ENCODE peak calls at places on chromosome 16, in seven cellular contexts. R is heart right ventricle, Q is cardiac muscle cell, L is tibial artery, M is fibroblast of lung, B is K562, V is mucosa of descending colon. K is an unnamed sample. For H3K4me1, the result is how much of the 10 kb centered on the place peaks cover.

GRCh38 chr16:78106659-78107058 is 7.2 kb downstream of the WWOX start:
- DNase-seq in B (no peak), R (no peak), M (no peak), L (no peak), Q (peak), V (no peak), K (no peak)

GRCh38 chr16:73046484-73047214 is 1.3 kb downstream of the ZFHX3 start:
- DNase-seq in L (peak), Q (no peak), B (no peak), V (no peak), M (no peak), R (no peak), K (no peak)

GRCh38 chr16:50372611-50373344 is 4.0 kb upstream of the BRD7 start:
- DNase-seq in M (peak), R (peak), B (no peak), L (peak), V (no peak), Q (peak), K (no peak)

GRCh38 chr16:48740964-48741363 is 131.0 kb upstream of the N4BP1 start:
- DNase-seq in M (no peak), L (no peak), Q (no peak), R (no peak), V (no peak), B (no peak), K (no peak)

GRCh38 chr16:27704252-27704651 is 154.3 kb downstream of the KATNIP start:
- DNase-seq in L (peak), R (no peak), V (no peak), Q (no peak), B (no peak), M (no peak), K (no peak)

GRCh38 chr16:55506083-55506482 is 2.8 kb upstream of the LPCAT2 start:
- DNase-seq in B (no peak), R (no peak), L (peak), M (no peak), V (no peak), Q (no peak), K (no peak)

GRCh38 chr16:3965781-3966582 is 85.5 kb upstream of the CREBBP start:
- DNase-seq in R (no peak), M (no peak), Q (no peak), L (no peak), B (no peak), V (no peak), K (no peak)

GRCh38 chr16:4212934-4213296 is 29.0 kb downstream of the SRL start:
- DNase-seq in M (peak), R (no peak), Q (no peak), B (no peak), V (no peak), L (no peak), K (no peak)

GRCh38 chr16:87924041-87924851 is 12.1 kb downstream of the CA5A start:
- DNase-seq in L (no peak), R (no peak), M (no peak), B (no peak), V (no peak), Q (no peak), K (no peak)

GRCh38 chr16:13835935-13836334 is 84.0 kb upstream of the ERCC4 start:
- DNase-seq in V (no peak), Q (no peak), R (no peak), B (no peak), L (no peak), M (no peak), K (no peak)

GRCh38 chr16:83473109-83473508 is 334.7 kb upstream of the HSBP1 start:
- DNase-seq in V (no peak), M (peak), Q (no peak), L (no peak), R (no peak), B (no peak), K (no peak)

GRCh38 chr16:58678716-58679115 is 5.9 kb downstream of the SLC38A7 start:
- DNase-seq in R (peak), L (no peak), M (peak), B (no peak), V (peak), Q (no peak), K (no peak)

GRCh38 chr16:26177438-26177837 is 485.7 kb downstream of the HS3ST4 start:
- DNase-seq in B (no peak), R (no peak), M (no peak), L (no peak), Q (no peak), V (no peak), K (no peak)

GRCh38 chr16:86632944-86633343 is 54.6 kb downstream of the FOXL1 start:
- DNase-seq in L (no peak), M (no peak), R (no peak), B (no peak), V (no peak), Q (no peak), K (no peak)

GRCh38 chr16:26015776-26016175 is 324.0 kb downstream of the HS3ST4 start:
- DNase-seq in M (no peak), Q (no peak), B (no peak), V (no peak), L (no peak), R (no peak), K (no peak)

GRCh38 chr16:27611340-27611739 is 61.4 kb downstream of the KATNIP start:
- DNase-seq in B (no peak), R (no peak), Q (no peak), L (no peak), V (no peak), M (no peak), K (no peak)

GRCh38 chr16:19885456-19886060 is 910 bp upstream of the GPRC5B start:
- DNase-seq in B (no peak), V (no peak), M (no peak), L (no peak), Q (no peak), R (no peak), K (no peak)

GRCh38 chr16:27235938-27236245 is 32.6 kb downstream of the KDM8 start:
- DNase-seq in B (no peak), L (no peak), Q (no peak), M (no peak), R (no peak), V (no peak), K (no peak)

GRCh38 chr16:381788-382717 is at the start of gene PGAP6:
- DNase-seq in M (peak), L (peak), V (peak), Q (peak), R (peak), B (peak), K (peak)

GRCh38 chr16:46971271-46971670 is 2.2 kb downstream of the DNAJA2 start:
- DNase-seq in V (no peak), M (no peak), L (no peak), B (no peak), Q (no peak), R (no peak), K (no peak)
- H3K4me1 ChIP-seq in V (under half), M (under half), L (under half), B (under half), Q (under half), R (under half), K (under half)

DNA sequence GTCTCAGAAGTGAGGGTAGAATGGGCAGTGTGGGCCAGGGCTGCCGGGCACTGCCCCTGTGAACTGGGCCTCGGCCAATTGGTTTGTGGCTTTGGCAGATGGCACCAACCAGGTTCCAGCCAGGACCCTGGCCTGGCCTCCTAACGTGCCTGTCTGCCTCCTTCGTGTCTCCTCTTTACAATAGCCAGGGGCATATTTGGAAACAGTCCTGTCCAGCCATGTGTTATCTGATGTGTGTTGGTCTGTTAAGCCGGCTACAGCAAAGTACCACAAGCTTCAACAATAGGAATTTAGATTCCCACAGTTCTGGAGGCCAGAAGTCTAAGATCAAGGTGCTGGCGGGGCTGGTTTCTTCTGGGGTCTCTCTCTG is 14.6 kb downstream of the CRISPLD2 start:
- DNase-seq in L (no peak), R (no peak), B (no peak), V (no peak), M (peak), Q (no peak), K (no peak)
- H3K4me1 ChIP-seq in L (half or more), R (under half), B (under half), V (under half), M (under half), Q (under half), K (under half)

DNA sequence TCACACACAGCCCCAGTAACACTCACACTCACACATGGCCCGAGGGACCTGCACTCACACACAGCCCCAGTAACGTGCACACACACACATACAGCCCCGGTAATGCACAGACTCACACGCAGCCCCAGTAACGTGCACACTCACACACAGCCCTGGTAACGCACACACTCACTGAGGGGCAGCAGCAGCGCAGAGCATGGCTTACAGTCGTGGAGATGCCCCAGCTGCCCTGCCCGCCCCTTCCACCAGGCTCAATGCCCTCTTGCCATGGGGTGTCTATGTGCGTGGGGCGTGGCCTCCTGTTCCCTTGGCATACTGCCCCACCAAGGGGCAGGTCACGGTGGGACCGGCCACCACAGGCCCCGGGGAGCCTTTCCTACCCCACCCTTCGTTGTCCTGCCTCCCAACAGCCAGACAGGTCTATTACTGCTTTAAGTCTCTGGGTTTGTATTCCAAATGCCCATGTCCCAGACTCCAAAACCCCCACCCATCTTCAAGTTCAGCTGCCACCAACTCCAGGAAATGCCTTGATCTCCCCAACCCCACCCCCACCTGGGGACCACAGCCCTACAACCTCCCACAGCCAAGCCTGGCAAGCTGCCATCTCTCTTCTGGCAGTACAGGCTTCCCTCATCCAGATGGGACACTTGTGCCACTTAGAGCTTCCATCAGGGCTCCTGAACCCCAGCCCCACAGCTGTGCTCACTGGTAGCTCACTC is 2.6 kb downstream of the CCDC102A start:
- DNase-seq in R (no peak), V (peak), B (no peak), L (no peak), Q (peak), M (no peak), K (no peak)
- H3K4me1 ChIP-seq in R (under half), V (under half), B (half or more), L (half or more), Q (under half), M (under half), K (under half)

DNA sequence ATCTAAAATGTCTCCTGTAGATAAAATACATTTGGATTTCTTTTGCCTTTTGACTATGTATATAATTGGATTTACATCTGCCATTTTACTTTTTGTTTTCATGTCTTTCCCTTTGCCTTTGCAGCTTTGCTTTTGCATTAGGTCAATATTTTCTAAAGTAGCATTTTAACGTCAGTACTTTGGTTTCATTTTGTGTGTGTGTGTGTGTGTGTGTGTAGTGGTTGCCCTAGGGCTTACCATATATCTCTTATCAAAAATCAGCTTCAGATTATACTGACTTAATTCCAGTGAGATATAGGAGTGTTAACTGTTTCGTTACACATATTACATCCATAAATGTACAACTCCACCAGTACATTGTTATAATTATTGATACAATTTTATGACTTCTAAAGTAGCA is 26.1 kb downstream of the AKTIP start:
- DNase-seq in M (no peak), Q (no peak), L (no peak), R (no peak), V (no peak), B (no peak), K (no peak)
- H3K4me1 ChIP-seq in M (under half), Q (under half), L (under half), R (under half), V (under half), B (under half), K (under half)